ENCODE peak calls at places on chromosome 10, in nine cellular contexts. One of them, this sample, is unnamed.

GRCh38 chr10:86123745-86124144 is 242.8 kb downstream of the GRID1 start:
- DNase-seq in psoas muscle: no peak
- DNase-seq in GM23338: no peak
- DNase-seq in HFF-Myc: no peak
- DNase-seq in mammary epithelial cell: no peak
- DNase-seq in lower lobe of right lung: no peak
- DNase-seq in AG04449: no peak
- DNase-seq in fibroblast of lung: no peak
- DNase-seq in heart right ventricle: no peak
- DNase-seq in this sample: no peak

GRCh38 chr10:101032637-101033201 is 1.7 kb downstream of the SFXN3 start:
- DNase-seq in lower lobe of right lung: no peak
- DNase-seq in psoas muscle: no peak
- DNase-seq in fibroblast of lung: peak
- DNase-seq in mammary epithelial cell: peak
- DNase-seq in GM23338: no peak
- DNase-seq in heart right ventricle: peak
- DNase-seq in HFF-Myc: peak
- DNase-seq in AG04449: no peak
- DNase-seq in this sample: peak

GRCh38 chr10:100873825-100874326 is 38.9 kb upstream of the SLF2 start:
- DNase-seq in heart right ventricle: no peak
- DNase-seq in mammary epithelial cell: no peak
- DNase-seq in psoas muscle: no peak
- DNase-seq in HFF-Myc: no peak
- DNase-seq in lower lobe of right lung: no peak
- DNase-seq in AG04449: no peak
- DNase-seq in fibroblast of lung: no peak
- DNase-seq in GM23338: no peak
- DNase-seq in this sample: no peak

GRCh38 chr10:110681023-110681681 is 37.0 kb downstream of the RBM20 start:
- DNase-seq in heart right ventricle: peak
- DNase-seq in GM23338: peak
- DNase-seq in psoas muscle: no peak
- DNase-seq in mammary epithelial cell: no peak
- DNase-seq in fibroblast of lung: peak
- DNase-seq in AG04449: no peak
- DNase-seq in HFF-Myc: no peak
- DNase-seq in lower lobe of right lung: no peak
- DNase-seq in this sample: no peak

GRCh38 chr10:31299119-31299518 is 19.9 kb upstream of the ZEB1 start:
- DNase-seq in AG04449: no peak
- DNase-seq in heart right ventricle: no peak
- DNase-seq in lower lobe of right lung: no peak
- DNase-seq in psoas muscle: no peak
- DNase-seq in mammary epithelial cell: peak
- DNase-seq in fibroblast of lung: no peak
- DNase-seq in HFF-Myc: no peak
- DNase-seq in GM23338: no peak
- DNase-seq in this sample: no peak

GRCh38 chr10:124523301-124523871 is 61.8 kb downstream of the LHPP start:
- DNase-seq in HFF-Myc: no peak
- DNase-seq in lower lobe of right lung: peak
- DNase-seq in fibroblast of lung: peak
- DNase-seq in AG04449: no peak
- DNase-seq in mammary epithelial cell: no peak
- DNase-seq in GM23338: no peak
- DNase-seq in heart right ventricle: peak
- DNase-seq in psoas muscle: peak
- DNase-seq in this sample: no peak

GRCh38 chr10:124339119-124339807 is 79.5 kb downstream of the OAT start:
- DNase-seq in mammary epithelial cell: peak
- DNase-seq in fibroblast of lung: no peak
- DNase-seq in AG04449: no peak
- DNase-seq in psoas muscle: no peak
- DNase-seq in lower lobe of right lung: no peak
- DNase-seq in heart right ventricle: no peak
- DNase-seq in HFF-Myc: no peak
- DNase-seq in GM23338: no peak
- DNase-seq in this sample: no peak

GRCh38 chr10:125479059-125479458 is 203.9 kb downstream of the TEX36 start:
- DNase-seq in lower lobe of right lung: no peak
- DNase-seq in psoas muscle: no peak
- DNase-seq in heart right ventricle: no peak
- DNase-seq in fibroblast of lung: no peak
- DNase-seq in mammary epithelial cell: peak
- DNase-seq in HFF-Myc: peak
- DNase-seq in AG04449: no peak
- DNase-seq in GM23338: no peak
- DNase-seq in this sample: peak

GRCh38 chr10:58820862-58821559 is 308.3 kb downstream of the BICC1 start:
- DNase-seq in GM23338: no peak
- DNase-seq in mammary epithelial cell: peak
- DNase-seq in fibroblast of lung: peak
- DNase-seq in heart right ventricle: no peak
- DNase-seq in AG04449: peak
- DNase-seq in psoas muscle: no peak
- DNase-seq in HFF-Myc: peak
- DNase-seq in lower lobe of right lung: no peak
- DNase-seq in this sample: peak

GRCh38 chr10:103691723-103692380 is 163.5 kb downstream of the SH3PXD2A start:
- DNase-seq in HFF-Myc: no peak
- DNase-seq in heart right ventricle: no peak
- DNase-seq in mammary epithelial cell: peak
- DNase-seq in lower lobe of right lung: no peak
- DNase-seq in AG04449: no peak
- DNase-seq in fibroblast of lung: no peak
- DNase-seq in GM23338: peak
- DNase-seq in psoas muscle: no peak
- DNase-seq in this sample: no peak

GRCh38 chr10:34624323-34625153 is 190.6 kb downstream of the PARD3 start:
- DNase-seq in GM23338: no peak
- DNase-seq in heart right ventricle: no peak
- DNase-seq in AG04449: no peak
- DNase-seq in HFF-Myc: no peak
- DNase-seq in fibroblast of lung: no peak
- DNase-seq in lower lobe of right lung: no peak
- DNase-seq in mammary epithelial cell: no peak
- DNase-seq in psoas muscle: no peak
- DNase-seq in this sample: no peak

GRCh38 chr10:117933036-117933435 is 113.7 kb downstream of the RAB11FIP2 start:
- DNase-seq in heart right ventricle: no peak
- DNase-seq in AG04449: peak
- DNase-seq in lower lobe of right lung: no peak
- DNase-seq in HFF-Myc: no peak
- DNase-seq in fibroblast of lung: no peak
- DNase-seq in psoas muscle: no peak
- DNase-seq in GM23338: no peak
- DNase-seq in mammary epithelial cell: peak
- DNase-seq in this sample: peak

GRCh38 chr10:70352401-70353097 is 29.9 kb downstream of the LRRC20 start:
- DNase-seq in GM23338: no peak
- DNase-seq in mammary epithelial cell: no peak
- DNase-seq in HFF-Myc: no peak
- DNase-seq in lower lobe of right lung: no peak
- DNase-seq in fibroblast of lung: peak
- DNase-seq in heart right ventricle: no peak
- DNase-seq in AG04449: no peak
- DNase-seq in psoas muscle: no peak
- DNase-seq in this sample: no peak

GRCh38 chr10:31749981-31750850 is 178.4 kb downstream of the ARHGAP12 start:
- DNase-seq in lower lobe of right lung: no peak
- DNase-seq in psoas muscle: peak
- DNase-seq in mammary epithelial cell: no peak
- DNase-seq in HFF-Myc: no peak
- DNase-seq in fibroblast of lung: no peak
- DNase-seq in AG04449: no peak
- DNase-seq in heart right ventricle: peak
- DNase-seq in GM23338: no peak
- DNase-seq in this sample: peak

GRCh38 chr10:35778344-35778743 is 136.2 kb upstream of the FZD8 start:
- DNase-seq in mammary epithelial cell: no peak
- DNase-seq in fibroblast of lung: no peak
- DNase-seq in HFF-Myc: no peak
- DNase-seq in AG04449: no peak
- DNase-seq in lower lobe of right lung: no peak
- DNase-seq in GM23338: no peak
- DNase-seq in psoas muscle: no peak
- DNase-seq in heart right ventricle: peak
- DNase-seq in this sample: no peak

GRCh38 chr10:80619036-80619435 is 81.3 kb downstream of the SH2D4B start:
- DNase-seq in GM23338: no peak
- DNase-seq in heart right ventricle: no peak
- DNase-seq in lower lobe of right lung: no peak
- DNase-seq in HFF-Myc: no peak
- DNase-seq in AG04449: no peak
- DNase-seq in fibroblast of lung: no peak
- DNase-seq in psoas muscle: no peak
- DNase-seq in mammary epithelial cell: peak
- DNase-seq in this sample: no peak

GRCh38 chr10:69515699-69516547 is 57.3 kb downstream of the NEUROG3 start:
- DNase-seq in heart right ventricle: peak
- DNase-seq in AG04449: no peak
- DNase-seq in HFF-Myc: peak
- DNase-seq in GM23338: peak
- DNase-seq in fibroblast of lung: peak
- DNase-seq in psoas muscle: no peak
- DNase-seq in mammary epithelial cell: peak
- DNase-seq in lower lobe of right lung: peak
- DNase-seq in this sample: peak

GRCh38 chr10:78177013-78177370 is 143.3 kb downstream of the RPS24 start:
- DNase-seq in lower lobe of right lung: no peak
- DNase-seq in GM23338: no peak
- DNase-seq in mammary epithelial cell: no peak
- DNase-seq in fibroblast of lung: no peak
- DNase-seq in psoas muscle: no peak
- DNase-seq in HFF-Myc: no peak
- DNase-seq in heart right ventricle: no peak
- DNase-seq in AG04449: no peak
- DNase-seq in this sample: no peak

GRCh38 chr10:99983280-99983988 is 26.3 kb downstream of the DNMBP start:
- DNase-seq in psoas muscle: peak
- DNase-seq in lower lobe of right lung: no peak
- DNase-seq in mammary epithelial cell: no peak
- DNase-seq in GM23338: no peak
- DNase-seq in AG04449: no peak
- DNase-seq in heart right ventricle: peak
- DNase-seq in HFF-Myc: peak
- DNase-seq in fibroblast of lung: peak
- DNase-seq in this sample: peak

GRCh38 chr10:22615819-22616499 is 98.4 kb downstream of the PIP4K2A start:
- DNase-seq in HFF-Myc: peak
- DNase-seq in psoas muscle: no peak
- DNase-seq in mammary epithelial cell: no peak
- DNase-seq in AG04449: no peak
- DNase-seq in GM23338: no peak
- DNase-seq in fibroblast of lung: peak
- DNase-seq in heart right ventricle: no peak
- DNase-seq in lower lobe of right lung: peak
- DNase-seq in this sample: no peak

DNA sequence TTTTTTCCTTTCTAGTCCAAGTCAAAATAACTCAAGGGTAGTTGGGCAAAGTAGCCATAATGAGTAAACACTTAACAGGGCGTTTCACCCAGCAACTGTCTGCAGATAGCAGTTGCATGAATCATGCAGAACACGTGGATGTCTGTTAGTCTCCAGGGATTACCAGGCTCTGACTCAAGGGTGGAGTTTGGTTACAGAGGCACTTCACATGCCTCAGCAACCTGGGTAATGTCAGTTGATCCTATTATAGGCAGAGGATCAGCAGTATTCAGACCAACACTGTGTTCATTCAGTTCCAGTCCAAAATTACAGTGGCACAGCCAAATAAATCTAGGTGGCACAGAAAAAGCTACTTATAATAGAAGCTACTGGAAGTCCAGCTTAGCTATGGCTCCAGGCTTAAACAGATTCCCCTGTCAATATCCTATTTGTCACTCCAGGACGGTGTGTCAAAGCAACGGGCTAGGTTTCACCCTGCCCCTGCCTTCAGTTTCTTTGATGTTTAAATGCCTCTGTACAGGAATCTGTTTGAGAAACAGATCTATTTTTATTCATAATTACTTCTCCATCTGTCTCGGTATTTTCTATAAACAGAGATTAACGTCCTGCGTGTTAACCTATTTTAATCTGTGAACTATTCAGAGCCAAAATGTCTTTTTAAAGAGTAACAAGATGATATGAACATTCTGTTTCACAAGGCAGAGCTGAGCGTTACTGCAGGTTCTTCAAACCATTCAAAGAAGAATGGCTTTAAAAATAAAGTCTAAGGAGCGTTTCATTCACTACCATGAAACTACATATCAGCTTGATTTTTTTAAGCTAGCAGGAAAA is 162.6 kb upstream of the AKR1E2 start:
- DNase-seq in AG04449: peak
- DNase-seq in HFF-Myc: peak
- DNase-seq in mammary epithelial cell: peak
- DNase-seq in heart right ventricle: peak
- DNase-seq in psoas muscle: peak
- DNase-seq in fibroblast of lung: peak
- DNase-seq in GM23338: peak
- DNase-seq in lower lobe of right lung: no peak
- DNase-seq in this sample: peak
- H3K4me3 ChIP-seq in AG04449: no peak
- H3K4me3 ChIP-seq in HFF-Myc: no peak
- H3K4me3 ChIP-seq in mammary epithelial cell: no peak
- H3K4me3 ChIP-seq in heart right ventricle: no peak
- H3K4me3 ChIP-seq in psoas muscle: peak
- H3K4me3 ChIP-seq in fibroblast of lung: no peak
- H3K4me3 ChIP-seq in GM23338: no peak
- H3K4me3 ChIP-seq in lower lobe of right lung: no peak
- H3K4me3 ChIP-seq in this sample: no peak

GRCh38 chr10:13991353-13991752 is 339.4 kb downstream of the FRMD4A start:
- DNase-seq in GM23338: no peak
- DNase-seq in mammary epithelial cell: no peak
- DNase-seq in AG04449: no peak
- DNase-seq in lower lobe of right lung: no peak
- DNase-seq in heart right ventricle: no peak
- DNase-seq in HFF-Myc: no peak
- DNase-seq in psoas muscle: no peak
- DNase-seq in fibroblast of lung: no peak
- DNase-seq in this sample: no peak
- H3K4me3 ChIP-seq in GM23338: no peak
- H3K4me3 ChIP-seq in mammary epithelial cell: no peak
- H3K4me3 ChIP-seq in AG04449: no peak
- H3K4me3 ChIP-seq in lower lobe of right lung: no peak
- H3K4me3 ChIP-seq in heart right ventricle: no peak
- H3K4me3 ChIP-seq in HFF-Myc: peak
- H3K4me3 ChIP-seq in psoas muscle: no peak
- H3K4me3 ChIP-seq in fibroblast of lung: no peak
- H3K4me3 ChIP-seq in this sample: no peak

GRCh38 chr10:95504187-95504800 is 56.9 kb downstream of the SORBS1 start:
- DNase-seq in AG04449: no peak
- DNase-seq in lower lobe of right lung: no peak
- DNase-seq in fibroblast of lung: no peak
- DNase-seq in mammary epithelial cell: no peak
- DNase-seq in heart right ventricle: no peak
- DNase-seq in HFF-Myc: no peak
- DNase-seq in GM23338: no peak
- DNase-seq in psoas muscle: no peak
- DNase-seq in this sample: no peak
- H3K4me3 ChIP-seq in AG04449: no peak
- H3K4me3 ChIP-seq in lower lobe of right lung: no peak
- H3K4me3 ChIP-seq in fibroblast of lung: no peak
- H3K4me3 ChIP-seq in mammary epithelial cell: no peak
- H3K4me3 ChIP-seq in heart right ventricle: no peak
- H3K4me3 ChIP-seq in HFF-Myc: no peak
- H3K4me3 ChIP-seq in GM23338: no peak
- H3K4me3 ChIP-seq in psoas muscle: no peak
- H3K4me3 ChIP-seq in this sample: no peak

GRCh38 chr10:20871970-20872369 is 25.1 kb downstream of the NEBL start:
- DNase-seq in GM23338: peak
- DNase-seq in lower lobe of right lung: no peak
- DNase-seq in AG04449: no peak
- DNase-seq in psoas muscle: no peak
- DNase-seq in mammary epithelial cell: no peak
- DNase-seq in HFF-Myc: no peak
- DNase-seq in heart right ventricle: no peak
- DNase-seq in fibroblast of lung: no peak
- DNase-seq in this sample: no peak
- H3K4me3 ChIP-seq in GM23338: no peak
- H3K4me3 ChIP-seq in lower lobe of right lung: no peak
- H3K4me3 ChIP-seq in AG04449: no peak
- H3K4me3 ChIP-seq in psoas muscle: no peak
- H3K4me3 ChIP-seq in mammary epithelial cell: no peak
- H3K4me3 ChIP-seq in HFF-Myc: no peak
- H3K4me3 ChIP-seq in heart right ventricle: no peak
- H3K4me3 ChIP-seq in fibroblast of lung: no peak
- H3K4me3 ChIP-seq in this sample: no peak

This sample was measured in skeletal muscle cell.